ENCODE peak calls at places on chromosomes 5 and 9, in ten cellular contexts. J is kidney, E is BE2C, L is HepG2, U is HFF-Myc, D is right atrium auricular region, T is GM10248, A is GM20000, F is heart right ventricle, K is foreskin fibroblast. I is an unnamed sample.

GRCh38 chr5:95134326-95134725 is 150.6 kb downstream of the MCTP1 start:
- DNase-seq in J (no peak), E (no peak), L (no peak), U (no peak), D (no peak), T (no peak), A (no peak), F (no peak), K (no peak), I (no peak)

GRCh38 chr5:57650360-57651069 is 167.9 kb upstream of the ACTBL2 start:
- DNase-seq in J (no peak), E (peak; percentile 49), L (peak; percentile 93), U (peak; percentile 39), D (no peak), T (peak; percentile 10), A (peak; percentile 33), F (no peak), K (peak; percentile 50), I (peak; percentile 8)

GRCh38 chr9:125549465-125550215 is 157.4 kb downstream of the MAPKAP1 start:
- DNase-seq in J (no peak), E (no peak), L (peak; percentile 57), U (no peak), D (peak; percentile 69), T (no peak), A (no peak), F (no peak), K (peak; percentile 41), I (no peak)

GRCh38 chr5:81815318-81815717 is 64.4 kb upstream of the SSBP2 start:
- DNase-seq in J (no peak), E (no peak), L (no peak), U (no peak), D (no peak), T (no peak), A (no peak), F (no peak), K (no peak), I (no peak)

GRCh38 chr5:122844136-122844915 is 1.1 kb upstream of the SNX24 start:
- DNase-seq in J (no peak), E (no peak), L (peak; percentile 42), U (no peak), D (no peak), T (peak; percentile 9), A (peak; percentile 29), F (no peak), K (no peak), I (no peak)

GRCh38 chr9:128115187-128116103 is 12.1 kb downstream of the PTGES2 start:
- DNase-seq in J (peak; percentile 95), E (peak; percentile 15), L (peak; percentile 83), U (no peak), D (no peak), T (peak; percentile 73), A (peak; percentile 76), F (no peak), K (no peak), I (no peak)

GRCh38 chr5:41835625-41836024 is 34.6 kb downstream of the OXCT1 start:
- DNase-seq in J (peak; percentile 55), E (peak; percentile 46), L (no peak), U (peak; percentile 72), D (peak; percentile 72), T (no peak), A (no peak), F (peak; percentile 36), K (peak; percentile 88), I (peak; percentile 10)

GRCh38 chr5:8176101-8176693 is 307.2 kb downstream of the MTRR start:
- DNase-seq in J (no peak), E (no peak), L (no peak), U (no peak), D (no peak), T (no peak), A (no peak), F (no peak), K (no peak), I (no peak)

GRCh38 chr9:134326754-134327526 is 685 bp downstream of the RXRA start:
- DNase-seq in J (peak; percentile 85), E (peak; percentile 49), L (no peak), U (no peak), D (no peak), T (peak; percentile 55), A (peak; percentile 81), F (peak; percentile 52), K (no peak), I (peak; percentile 56)

GRCh38 chr9:22002038-22002437 is 7.1 kb downstream of the CDKN2B start:
- DNase-seq in J (no peak), E (no peak), L (no peak), U (no peak), D (no peak), T (no peak), A (no peak), F (no peak), K (no peak), I (no peak)

GRCh38 chr5:149240354-149240998 is 31.2 kb upstream of the AFAP1L1 start:
- DNase-seq in J (peak; percentile 87), E (no peak), L (no peak), U (no peak), D (no peak), T (peak; percentile 30), A (no peak), F (peak; percentile 35), K (no peak), I (no peak)

GRCh38 chr9:127447416-127448111 is 3.6 kb downstream of the RPL12 start:
- DNase-seq in J (peak; percentile 6), E (no peak), L (no peak), U (no peak), D (no peak), T (no peak), A (no peak), F (no peak), K (no peak), I (no peak)

GRCh38 chr5:151164687-151165392 is 7.3 kb upstream of the ANXA6 start:
- DNase-seq in J (no peak), E (peak; percentile 70), L (peak; percentile 69), U (no peak), D (peak; percentile 86), T (peak; percentile 76), A (peak; percentile 81), F (peak; percentile 61), K (peak; percentile 61), I (peak; percentile 78)

GRCh38 chr5:93581738-93582414 is 857 bp upstream of the NR2F1-AS1 start:
- DNase-seq in J (no peak), E (peak; percentile 63), L (peak; percentile 41), U (no peak), D (no peak), T (no peak), A (no peak), F (no peak), K (peak; percentile 59), I (no peak)
- TF ChIP-seq CTCF in J (peak; percentile 6), E (no peak), L (no peak), U (no peak), D (peak; percentile 9), T (no peak), A (no peak), F (no peak), K (no peak), I (no peak)

GRCh38 chr9:114071197-114071795 is 6.8 kb downstream of the AMBP start:
- DNase-seq in J (no peak), E (no peak), L (no peak), U (no peak), D (no peak), T (no peak), A (no peak), F (no peak), K (no peak), I (no peak)

GRCh38 chr9:114069476-114070187 is 8.5 kb downstream of the AMBP start:
- DNase-seq in J (no peak), E (peak; percentile 3), L (no peak), U (no peak), D (no peak), T (no peak), A (no peak), F (no peak), K (no peak), I (no peak)

GRCh38 chr9:114075602-114076001 is 2.5 kb downstream of the AMBP start:
- DNase-seq in J (no peak), E (no peak), L (no peak), U (no peak), D (no peak), T (no peak), A (no peak), F (no peak), K (no peak), I (no peak)

GRCh38 chr9:114070188-114071103 is 7.7 kb downstream of the AMBP start:
- DNase-seq in J (no peak), E (no peak), L (no peak), U (no peak), D (no peak), T (no peak), A (no peak), F (no peak), K (no peak), I (no peak)

DNA sequence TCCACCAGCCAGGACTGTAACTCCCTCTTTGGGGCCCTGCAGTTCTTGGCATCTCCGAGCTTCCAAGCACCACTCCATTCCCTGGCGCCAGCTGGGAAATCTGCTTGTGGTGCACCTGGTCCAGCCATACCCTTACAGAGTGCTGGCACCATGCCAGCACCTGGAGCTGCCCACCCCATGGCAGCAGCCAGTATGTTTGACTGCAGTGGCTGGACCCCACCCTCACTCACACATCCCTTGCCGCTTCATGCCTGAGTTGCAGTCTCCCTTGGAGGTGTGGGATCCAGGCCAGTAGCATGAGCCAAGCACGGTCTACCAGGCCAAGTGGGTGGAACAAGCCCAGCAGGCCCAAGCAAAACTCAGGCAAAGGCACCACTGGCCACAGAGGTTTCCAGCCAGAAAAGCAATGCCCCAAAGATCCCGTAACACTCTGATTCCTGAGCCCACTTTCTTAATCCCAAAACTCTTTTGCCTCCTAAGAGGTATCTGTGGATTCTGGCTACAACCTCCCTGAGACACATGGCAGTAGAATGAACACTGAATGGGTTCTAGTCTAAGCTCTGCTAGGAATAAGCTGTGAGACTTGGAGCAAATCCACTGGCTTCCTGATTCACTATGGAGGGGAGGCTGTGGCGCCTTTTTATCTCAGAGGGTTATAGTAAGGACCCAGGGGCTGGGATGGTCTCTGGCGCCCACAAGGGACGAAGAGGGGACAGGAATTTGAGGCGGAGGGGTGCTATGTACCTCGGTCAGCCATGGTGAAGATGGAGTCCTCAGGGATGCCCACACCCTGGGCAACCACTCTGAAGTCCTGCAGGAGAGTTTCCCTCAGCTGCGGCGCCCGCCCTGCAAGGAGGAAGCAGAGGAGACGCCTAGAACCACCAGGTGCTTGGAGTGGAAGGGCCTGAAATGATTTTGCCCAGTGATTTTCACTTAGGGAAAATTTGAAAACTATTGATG is 5.6 kb downstream of the AMBP start:
- DNase-seq in J (no peak), E (no peak), L (no peak), U (no peak), D (peak; percentile 75), T (no peak), A (no peak), F (peak; percentile 58), K (no peak), I (no peak)
- TF ChIP-seq CTCF in J (no peak), E (peak; percentile 20), L (no peak), U (no peak), D (no peak), T (no peak), A (no peak), F (no peak), K (no peak), I (no peak)

GRCh38 chr9:113853333-113853732 is 22.8 kb upstream of the ZNF618 start:
- DNase-seq in J (no peak), E (no peak), L (peak; percentile 28), U (no peak), D (no peak), T (no peak), A (no peak), F (no peak), K (no peak), I (no peak)
- TF ChIP-seq CTCF in J (peak; percentile 65), E (peak; percentile 70), L (peak; percentile 58), U (peak; percentile 50), D (peak; percentile 43), T (peak; percentile 6), A (peak; percentile 13), F (no peak), K (peak; percentile 53), I (no peak)

GRCh38 chr9:71769175-71770165 is 1.2 kb upstream of the CEMIP2 start:
- DNase-seq in J (peak; percentile 95), E (peak; percentile 46), L (peak; percentile 78), U (no peak), D (peak; percentile 89), T (peak; percentile 33), A (peak; percentile 44), F (peak; percentile 86), K (peak; percentile 41), I (peak; percentile 80)
- TF ChIP-seq CTCF in J (peak; percentile 27), E (no peak), L (peak; percentile 62), U (no peak), D (peak; percentile 39), T (peak; percentile 19), A (no peak), F (no peak), K (peak; percentile 1), I (no peak)

I was measured in nephron progenitor cell.